ENCODE peak calls at places on chromosomes 12 and 14, in seven cellular contexts. H is neuronal stem cell, U is H9, M is IMR-90, Y is mesenchymal stem cell, P is H1, R is trophoblast cell. O is an unnamed sample.

GRCh38 chr12:63302269-63302940 is 151.4 kb upstream of the AVPR1A start:
- DNase-seq in H (no peak), U (no peak), M (no peak), Y (peak), P (no peak), R (peak), O (peak)

GRCh38 chr12:116879509-116880212 is 1.6 kb downstream of the HRK start:
- DNase-seq in H (no peak), U (peak), M (no peak), Y (no peak), P (no peak), R (peak), O (no peak)

GRCh38 chr12:130031571-130032189 is 127.9 kb upstream of the TMEM132D start:
- DNase-seq in H (peak), U (peak), M (no peak), Y (peak), P (peak), R (peak), O (peak)

GRCh38 chr12:28156362-28156761 is 33.9 kb upstream of the CCDC91 start:
- DNase-seq in H (no peak), U (no peak), M (no peak), Y (no peak), P (no peak), R (no peak), O (no peak)

GRCh38 chr12:94033767-94034166 is 114.6 kb upstream of the PLXNC1 start:
- DNase-seq in H (no peak), U (no peak), M (no peak), Y (no peak), P (no peak), R (no peak), O (no peak)

GRCh38 chr12:16389594-16389993 is 42.1 kb downstream of the MGST1 start:
- DNase-seq in H (no peak), U (no peak), M (peak), Y (peak), P (no peak), R (peak), O (no peak)

GRCh38 chr12:113569841-113570240 is 98.2 kb upstream of the LHX5 start:
- DNase-seq in H (no peak), U (no peak), M (no peak), Y (no peak), P (no peak), R (no peak), O (no peak)

GRCh38 chr12:91361864-91362263 is 179.2 kb upstream of the DCN start:
- DNase-seq in H (peak), U (no peak), M (peak), Y (peak), P (no peak), R (peak), O (peak)

GRCh38 chr14:73741876-73742519 is 27.8 kb upstream of the PNMA1 start:
- DNase-seq in H (no peak), U (peak), M (no peak), Y (peak), P (no peak), R (no peak), O (no peak)

GRCh38 chr12:52228931-52229330 is 4.1 kb upstream of the KRT7 start:
- DNase-seq in H (no peak), U (no peak), M (no peak), Y (no peak), P (no peak), R (peak), O (no peak)

GRCh38 chr12:76810690-76811434 is 46.9 kb downstream of the ZDHHC17 start:
- DNase-seq in H (no peak), U (no peak), M (no peak), Y (no peak), P (no peak), R (no peak), O (peak)
- H3K27ac ChIP-seq in H (no peak), U (no peak), M (no peak), Y (no peak), P (no peak), R (no peak), O (no peak)

GRCh38 chr12:126518596-126519200 is 1453.5 kb downstream of the AACS start:
- DNase-seq in H (no peak), U (no peak), M (no peak), Y (peak), P (no peak), R (no peak), O (no peak)
- H3K4ac ChIP-seq in H (no peak), U (no peak), M (no peak), Y (no peak), P (no peak), R (no peak), O (no peak)

DNA sequence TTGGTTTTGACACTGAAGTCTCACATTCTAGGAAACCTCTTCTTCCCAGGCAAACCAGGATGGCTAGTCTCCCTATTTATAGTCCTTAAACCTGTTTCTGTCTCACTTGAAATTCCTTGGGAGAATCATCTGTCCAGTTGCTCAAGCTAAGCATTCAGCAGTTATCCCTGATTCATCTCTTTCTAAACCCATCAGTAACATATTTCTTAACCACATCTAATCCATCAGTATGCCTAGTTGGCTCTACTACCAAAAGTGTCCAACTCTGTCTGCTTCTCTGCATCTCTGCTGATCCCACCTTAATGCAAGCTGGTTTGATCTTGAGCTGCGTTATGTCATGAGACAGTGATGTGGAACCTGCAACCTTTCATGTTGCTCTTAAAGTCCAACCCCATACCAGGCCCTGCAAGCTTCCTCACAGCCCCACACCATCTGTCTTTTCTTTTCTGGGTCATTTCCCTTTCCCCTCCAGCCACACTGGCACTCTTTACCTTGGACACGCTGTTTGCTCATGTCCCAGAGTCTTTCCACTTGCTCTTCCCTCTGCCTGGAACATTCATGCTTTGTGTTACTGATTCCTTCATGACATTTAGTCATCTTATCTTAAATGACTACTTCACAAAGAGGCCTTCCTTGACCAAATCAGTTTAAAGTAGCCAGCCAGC is 380.8 kb upstream of the RGS6 start:
- DNase-seq in H (no peak), U (no peak), M (peak), Y (peak), P (no peak), R (peak), O (no peak)
- H2BK5ac ChIP-seq in H (no peak), U (no peak), M (no peak), Y (no peak), P (no peak), R (peak), O (no peak)

DNA sequence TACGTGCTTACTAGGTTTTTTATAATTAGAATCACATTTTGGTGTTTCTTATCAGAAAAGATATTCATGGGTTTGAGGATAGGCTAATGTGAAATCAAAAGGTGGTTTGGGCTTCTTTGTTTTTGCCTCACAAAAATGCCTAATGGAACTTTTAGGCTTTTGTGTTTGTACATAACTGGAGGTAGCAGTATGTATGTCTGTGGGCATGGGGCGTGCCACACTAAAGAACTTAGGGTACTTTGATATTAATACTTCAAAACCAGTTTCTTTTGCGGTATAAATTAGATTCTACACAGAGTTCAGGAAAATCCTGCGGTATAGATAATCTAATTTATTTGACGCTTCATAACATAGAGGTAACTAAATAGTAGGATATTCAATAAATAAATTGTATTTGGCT is 1.9 kb downstream of the ETV6 start:
- DNase-seq in H (no peak), U (no peak), M (no peak), Y (no peak), P (no peak), R (no peak), O (no peak)
- H3K27ac ChIP-seq in H (no peak), U (no peak), M (peak), Y (peak), P (no peak), R (no peak), O (no peak)

GRCh38 chr12:131817241-131817640 is 11.0 kb upstream of the MMP17 start:
- DNase-seq in H (no peak), U (no peak), M (no peak), Y (no peak), P (no peak), R (no peak), O (no peak)
- H3K4ac ChIP-seq in H (no peak), U (no peak), M (no peak), Y (no peak), P (no peak), R (no peak), O (no peak)

GRCh38 chr12:127393460-127393859 is 873.5 kb upstream of the TMEM132C start:
- DNase-seq in H (no peak), U (no peak), M (no peak), Y (no peak), P (no peak), R (no peak), O (no peak)

GRCh38 chr12:127386723-127387122 is 880.2 kb upstream of the TMEM132C start:
- DNase-seq in H (no peak), U (no peak), M (no peak), Y (no peak), P (no peak), R (no peak), O (no peak)

GRCh38 chr12:127393896-127394295 is 873.1 kb upstream of the TMEM132C start:
- DNase-seq in H (no peak), U (no peak), M (peak), Y (peak), P (no peak), R (no peak), O (no peak)

GRCh38 chr12:127388985-127389384 is 878.0 kb upstream of the TMEM132C start:
- DNase-seq in H (no peak), U (no peak), M (no peak), Y (no peak), P (no peak), R (peak), O (no peak)

DNA sequence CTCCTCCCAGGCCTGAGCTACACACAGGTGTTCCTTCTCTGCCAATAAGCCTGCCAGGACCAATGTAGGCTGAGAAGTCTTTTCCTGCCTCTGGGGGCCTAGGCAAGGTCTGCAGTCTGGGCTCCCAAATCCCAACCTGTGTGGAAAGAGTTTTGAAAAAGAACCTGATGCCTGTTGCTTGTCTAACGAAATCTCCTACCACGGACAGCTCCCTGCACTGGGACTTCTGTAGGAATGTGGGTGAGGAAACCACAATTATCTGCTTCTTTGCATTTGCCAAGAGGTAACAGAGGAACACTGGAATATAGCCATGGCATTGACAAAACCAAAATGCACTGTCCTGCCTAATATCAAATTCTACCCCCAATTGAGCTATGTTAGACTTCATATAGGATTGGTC is 877.0 kb upstream of the TMEM132C start:
- DNase-seq in H (peak), U (peak), M (peak), Y (peak), P (peak), R (no peak), O (peak)
- H2BK5ac ChIP-seq in H (no peak), U (no peak), M (no peak), Y (no peak), P (no peak), R (no peak), O (no peak)

DNA sequence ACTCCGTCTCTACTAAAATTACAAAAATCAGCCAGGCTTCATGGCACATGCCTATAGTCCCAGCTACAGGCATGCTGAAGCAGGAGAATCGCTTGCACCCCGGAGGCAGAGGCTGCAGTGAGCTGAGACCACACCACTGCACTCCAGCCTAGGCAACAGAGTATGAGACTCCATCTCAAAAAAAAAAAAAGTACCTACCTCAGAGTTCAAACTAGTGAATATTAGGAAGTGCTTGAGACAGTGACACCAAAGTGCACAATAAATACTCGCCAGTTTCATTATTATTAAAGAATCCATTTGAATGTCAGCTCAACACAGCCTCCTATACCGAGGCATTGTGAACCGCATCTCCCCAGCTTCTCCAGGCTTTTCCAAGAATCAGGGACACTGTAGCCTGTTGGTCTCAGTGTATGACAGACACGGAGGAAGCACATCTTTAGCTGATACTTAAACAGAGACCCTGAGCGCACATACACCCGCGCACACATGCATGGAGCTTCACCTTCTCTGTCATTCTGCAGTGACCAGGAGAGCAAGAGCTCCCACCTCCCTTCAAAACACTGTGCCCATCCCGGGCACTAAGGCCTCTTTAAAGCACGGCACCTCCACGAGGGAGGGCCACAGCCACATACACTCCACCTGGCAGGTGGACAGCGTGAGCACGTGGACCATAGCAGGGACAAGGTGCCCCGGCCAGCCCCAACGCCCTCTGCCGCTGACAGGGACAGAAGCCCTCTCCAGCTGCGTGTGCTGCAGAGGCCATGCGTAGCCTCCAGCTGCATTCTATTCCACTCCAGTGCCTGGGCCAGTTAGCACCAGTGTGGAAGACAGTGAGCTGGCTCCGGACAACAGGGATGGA is 5.2 kb downstream of the GAPDH start:
- DNase-seq in H (no peak), U (peak), M (peak), Y (peak), P (no peak), R (peak), O (peak)
- H3K27ac ChIP-seq in H (peak), U (no peak), M (peak), Y (peak), P (no peak), R (no peak), O (no peak)

DNA sequence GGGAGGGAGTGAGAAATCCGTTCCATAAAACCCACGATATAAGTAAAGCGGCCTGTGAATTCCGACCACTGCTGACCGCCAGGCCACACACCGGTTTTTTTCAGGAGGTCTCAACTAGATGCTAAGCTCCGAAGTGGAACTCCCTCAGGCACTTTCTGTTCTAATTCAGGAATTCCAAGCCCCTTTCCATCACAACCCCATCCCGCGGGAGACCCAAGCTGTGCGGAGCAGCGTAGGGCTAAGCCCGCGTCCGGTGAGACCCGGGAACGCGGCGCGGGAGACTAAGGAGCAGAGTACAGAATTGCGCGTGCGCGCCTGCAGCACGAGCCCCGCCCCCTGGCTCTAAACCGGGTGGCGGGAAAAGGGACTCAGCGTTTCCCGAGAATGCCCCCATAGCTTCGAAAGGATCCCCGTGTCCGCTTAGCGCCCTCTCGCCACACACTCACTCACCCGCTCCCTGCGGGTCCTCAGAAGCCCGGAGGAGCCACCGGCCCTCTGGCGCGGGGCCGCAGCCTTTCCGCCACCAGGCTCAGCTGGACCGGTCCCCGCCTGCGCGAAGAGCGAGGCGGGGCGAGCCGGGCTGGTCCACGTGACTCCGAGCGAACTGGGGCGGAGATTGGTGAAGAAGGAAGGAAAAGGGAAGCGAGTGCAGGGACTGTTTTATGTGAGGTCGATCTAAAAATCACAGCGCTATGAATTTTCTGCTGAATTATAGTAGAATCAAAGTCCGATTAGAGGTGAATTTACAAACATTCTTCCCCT is at the start of gene TIMELESS:
- DNase-seq in H (peak), U (peak), M (peak), Y (peak), P (peak), R (peak), O (peak)
- H3K4ac ChIP-seq in H (no peak), U (no peak), M (peak), Y (peak), P (peak), R (peak), O (peak)

GRCh38 chr14:68322970-68323620 is 469.8 kb downstream of the ZFP36L1 start:
- DNase-seq in H (no peak), U (no peak), M (no peak), Y (no peak), P (no peak), R (no peak), O (no peak)
- H2BK5ac ChIP-seq in H (no peak), U (no peak), M (no peak), Y (no peak), P (no peak), R (no peak), O (no peak)

DNA sequence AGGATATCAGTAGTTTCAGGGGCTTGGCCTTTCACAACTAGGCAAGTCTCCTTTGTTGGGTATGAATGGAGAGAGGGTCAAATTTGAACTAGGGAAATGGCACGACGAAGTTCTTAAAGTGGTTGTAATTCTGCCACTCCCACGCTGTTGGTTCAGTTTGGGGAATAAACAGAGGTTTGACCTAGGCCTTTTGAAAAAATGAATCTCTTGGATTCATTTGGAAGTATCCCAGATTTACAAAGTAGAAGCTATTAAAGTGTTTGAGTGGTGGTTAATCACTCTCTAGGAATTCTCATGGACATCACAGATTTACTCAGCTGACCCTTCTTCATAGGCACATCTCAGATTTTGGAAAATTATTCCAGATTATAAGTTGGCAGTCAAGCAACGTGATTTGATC is 14.8 kb downstream of the BATF start:
- DNase-seq in H (no peak), U (no peak), M (no peak), Y (peak), P (no peak), R (no peak), O (no peak)
- H3K27ac ChIP-seq in H (no peak), U (no peak), M (no peak), Y (no peak), P (no peak), R (no peak), O (no peak)